ENCODE peak calls at places on chromosomes 3 and 15, in ten cellular contexts. One of them, this sample, is unnamed.
A peak's percentile ranks its signal among the peaks of the same experiment; 100 is the strongest.

GRCh38 chr3:13508496-13508895 is 28.4 kb downstream of the HDAC11 start:
- DNase-seq in GM12865: no peak
- DNase-seq in stomach: no peak
- DNase-seq in epithelial cell of esophagus: no peak
- DNase-seq in sigmoid colon: no peak
- DNase-seq in mesothelial cell of epicardium: no peak
- DNase-seq in breast epithelium: no peak
- DNase-seq in GM23338: no peak
- DNase-seq in PC-3: no peak
- DNase-seq in B cell: no peak
- DNase-seq in this sample: no peak

GRCh38 chr15:66043264-66043663 is 174.0 kb downstream of the RAB11A start:
- DNase-seq in GM12865: no peak
- DNase-seq in stomach: peak; percentile 81
- DNase-seq in epithelial cell of esophagus: no peak
- DNase-seq in sigmoid colon: no peak
- DNase-seq in mesothelial cell of epicardium: no peak
- DNase-seq in breast epithelium: no peak
- DNase-seq in GM23338: no peak
- DNase-seq in PC-3: no peak
- DNase-seq in B cell: no peak
- DNase-seq in this sample: no peak

GRCh38 chr3:193014961-193015360 is 97.3 kb upstream of the MB21D2 start:
- DNase-seq in GM12865: no peak
- DNase-seq in stomach: no peak
- DNase-seq in epithelial cell of esophagus: no peak
- DNase-seq in sigmoid colon: no peak
- DNase-seq in mesothelial cell of epicardium: no peak
- DNase-seq in breast epithelium: no peak
- DNase-seq in GM23338: no peak
- DNase-seq in PC-3: no peak
- DNase-seq in B cell: no peak
- DNase-seq in this sample: no peak

GRCh38 chr3:73094951-73095350 is 33.5 kb downstream of the EBLN2 start:
- DNase-seq in GM12865: no peak
- DNase-seq in stomach: no peak
- DNase-seq in epithelial cell of esophagus: no peak
- DNase-seq in sigmoid colon: no peak
- DNase-seq in mesothelial cell of epicardium: no peak
- DNase-seq in breast epithelium: no peak
- DNase-seq in GM23338: peak; percentile 59
- DNase-seq in PC-3: no peak
- DNase-seq in B cell: no peak
- DNase-seq in this sample: no peak

GRCh38 chr3:8554725-8555621 is 53.4 kb downstream of the LMCD1 start:
- DNase-seq in GM12865: no peak
- DNase-seq in stomach: no peak
- DNase-seq in epithelial cell of esophagus: no peak
- DNase-seq in sigmoid colon: no peak
- DNase-seq in mesothelial cell of epicardium: no peak
- DNase-seq in breast epithelium: no peak
- DNase-seq in GM23338: peak; percentile 38
- DNase-seq in PC-3: no peak
- DNase-seq in B cell: no peak
- DNase-seq in this sample: no peak

GRCh38 chr3:143170676-143171075 is 51.1 kb downstream of the CHST2 start:
- DNase-seq in GM12865: peak; percentile 29
- DNase-seq in stomach: no peak
- DNase-seq in epithelial cell of esophagus: peak; percentile 15
- DNase-seq in sigmoid colon: no peak
- DNase-seq in mesothelial cell of epicardium: no peak
- DNase-seq in breast epithelium: no peak
- DNase-seq in GM23338: no peak
- DNase-seq in PC-3: no peak
- DNase-seq in B cell: no peak
- DNase-seq in this sample: no peak

GRCh38 chr15:40743466-40743865 is 11.6 kb downstream of the RMDN3 start:
- DNase-seq in GM12865: no peak
- DNase-seq in stomach: no peak
- DNase-seq in epithelial cell of esophagus: no peak
- DNase-seq in sigmoid colon: peak; percentile 42
- DNase-seq in mesothelial cell of epicardium: no peak
- DNase-seq in breast epithelium: no peak
- DNase-seq in GM23338: no peak
- DNase-seq in PC-3: no peak
- DNase-seq in B cell: no peak
- DNase-seq in this sample: no peak

GRCh38 chr3:70409018-70409417 is 96.6 kb upstream of the MDFIC2 start:
- DNase-seq in GM12865: no peak
- DNase-seq in stomach: no peak
- DNase-seq in epithelial cell of esophagus: no peak
- DNase-seq in sigmoid colon: no peak
- DNase-seq in mesothelial cell of epicardium: no peak
- DNase-seq in breast epithelium: no peak
- DNase-seq in GM23338: no peak
- DNase-seq in PC-3: no peak
- DNase-seq in B cell: no peak
- DNase-seq in this sample: no peak

GRCh38 chr15:68567345-68567744 is 11.4 kb upstream of the CORO2B start:
- DNase-seq in GM12865: no peak
- DNase-seq in stomach: no peak
- DNase-seq in epithelial cell of esophagus: no peak
- DNase-seq in sigmoid colon: no peak
- DNase-seq in mesothelial cell of epicardium: no peak
- DNase-seq in breast epithelium: no peak
- DNase-seq in GM23338: no peak
- DNase-seq in PC-3: no peak
- DNase-seq in B cell: no peak
- DNase-seq in this sample: no peak

GRCh38 chr3:5194801-5195509 is 7.4 kb downstream of the EDEM1 start:
- DNase-seq in GM12865: peak; percentile 70
- DNase-seq in stomach: no peak
- DNase-seq in epithelial cell of esophagus: peak; percentile 94
- DNase-seq in sigmoid colon: peak; percentile 72
- DNase-seq in mesothelial cell of epicardium: no peak
- DNase-seq in breast epithelium: no peak
- DNase-seq in GM23338: no peak
- DNase-seq in PC-3: peak; percentile 95
- DNase-seq in B cell: peak; percentile 28
- DNase-seq in this sample: peak; percentile 40

GRCh38 chr15:36896949-36897348 is 203.4 kb downstream of the MEIS2 start:
- DNase-seq in GM12865: no peak
- DNase-seq in stomach: no peak
- DNase-seq in epithelial cell of esophagus: no peak
- DNase-seq in sigmoid colon: no peak
- DNase-seq in mesothelial cell of epicardium: no peak
- DNase-seq in breast epithelium: no peak
- DNase-seq in GM23338: no peak
- DNase-seq in PC-3: no peak
- DNase-seq in B cell: no peak
- DNase-seq in this sample: no peak

GRCh38 chr3:170357920-170358854 is 672 bp downstream of the SKIL start:
- DNase-seq in GM12865: peak; percentile 84
- DNase-seq in stomach: peak; percentile 80
- DNase-seq in epithelial cell of esophagus: peak; percentile 67
- DNase-seq in sigmoid colon: peak; percentile 92
- DNase-seq in mesothelial cell of epicardium: peak; percentile 56
- DNase-seq in breast epithelium: peak; percentile 77
- DNase-seq in GM23338: peak; percentile 80
- DNase-seq in PC-3: peak; percentile 51
- DNase-seq in B cell: peak; percentile 89
- DNase-seq in this sample: peak; percentile 61
- TF ChIP-seq CTCF in GM12865: peak; percentile 70
- TF ChIP-seq CTCF in stomach: no peak
- TF ChIP-seq CTCF in epithelial cell of esophagus: peak; percentile 54
- TF ChIP-seq CTCF in sigmoid colon: no peak
- TF ChIP-seq CTCF in mesothelial cell of epicardium: no peak
- TF ChIP-seq CTCF in breast epithelium: peak; percentile 33
- TF ChIP-seq CTCF in GM23338: peak; percentile 39
- TF ChIP-seq CTCF in PC-3: peak; percentile 60
- TF ChIP-seq CTCF in B cell: peak; percentile 57
- TF ChIP-seq CTCF in this sample: peak; percentile 36

GRCh38 chr15:89553632-89554031 is 21.6 kb upstream of the TICRR start:
- DNase-seq in GM12865: no peak
- DNase-seq in stomach: no peak
- DNase-seq in epithelial cell of esophagus: no peak
- DNase-seq in sigmoid colon: no peak
- DNase-seq in mesothelial cell of epicardium: no peak
- DNase-seq in breast epithelium: no peak
- DNase-seq in GM23338: no peak
- DNase-seq in PC-3: no peak
- DNase-seq in B cell: no peak
- DNase-seq in this sample: no peak

GRCh38 chr15:89559865-89560264 is 15.4 kb upstream of the TICRR start:
- DNase-seq in GM12865: no peak
- DNase-seq in stomach: no peak
- DNase-seq in epithelial cell of esophagus: no peak
- DNase-seq in sigmoid colon: no peak
- DNase-seq in mesothelial cell of epicardium: no peak
- DNase-seq in breast epithelium: no peak
- DNase-seq in GM23338: no peak
- DNase-seq in PC-3: no peak
- DNase-seq in B cell: no peak
- DNase-seq in this sample: no peak

GRCh38 chr15:89555768-89556167 is 19.5 kb upstream of the TICRR start:
- DNase-seq in GM12865: no peak
- DNase-seq in stomach: no peak
- DNase-seq in epithelial cell of esophagus: no peak
- DNase-seq in sigmoid colon: no peak
- DNase-seq in mesothelial cell of epicardium: no peak
- DNase-seq in breast epithelium: no peak
- DNase-seq in GM23338: no peak
- DNase-seq in PC-3: no peak
- DNase-seq in B cell: no peak
- DNase-seq in this sample: no peak

GRCh38 chr15:89554247-89554646 is 21.0 kb upstream of the TICRR start:
- DNase-seq in GM12865: no peak
- DNase-seq in stomach: no peak
- DNase-seq in epithelial cell of esophagus: no peak
- DNase-seq in sigmoid colon: no peak
- DNase-seq in mesothelial cell of epicardium: no peak
- DNase-seq in breast epithelium: no peak
- DNase-seq in GM23338: no peak
- DNase-seq in PC-3: no peak
- DNase-seq in B cell: no peak
- DNase-seq in this sample: no peak

DNA sequence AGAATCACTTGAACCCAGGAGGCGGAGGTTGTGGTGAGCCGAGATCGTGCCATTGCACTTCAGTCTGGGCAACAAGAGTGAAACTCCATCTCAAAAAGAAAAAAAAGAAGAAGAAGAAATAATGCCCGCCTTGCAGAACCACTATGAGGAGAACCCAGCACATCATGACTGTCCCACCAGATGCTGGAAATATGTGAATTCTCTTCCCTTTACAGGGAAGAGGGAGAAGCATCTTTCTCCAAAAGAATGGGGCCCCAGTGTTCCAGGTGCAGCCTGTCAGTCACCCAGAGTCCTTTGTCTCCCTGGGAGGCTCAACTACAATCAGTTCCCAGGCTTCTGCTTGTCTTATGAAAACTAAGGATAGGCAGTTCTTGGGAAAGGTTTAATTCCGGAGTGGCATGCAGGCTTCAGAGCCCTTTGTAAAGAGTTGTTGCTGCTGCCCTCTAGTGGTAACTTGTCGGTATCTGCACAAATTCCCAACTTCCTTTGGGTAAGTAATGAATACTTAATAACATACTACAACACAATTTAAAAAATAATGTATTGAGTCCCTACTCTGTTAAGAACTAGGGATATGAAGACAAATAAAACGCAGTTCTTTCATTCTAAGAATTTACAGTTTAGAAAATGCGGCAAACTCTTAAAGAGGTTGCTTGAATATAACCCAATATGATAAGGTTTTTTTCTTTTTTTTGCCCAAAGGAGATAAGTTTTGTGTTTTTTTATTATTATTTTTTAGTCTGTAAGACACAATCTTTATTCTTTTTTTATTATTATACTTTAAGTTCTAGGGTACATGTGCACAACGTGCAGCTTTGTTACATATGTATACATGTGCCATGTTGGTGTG is 18.6 kb upstream of the TICRR start:
- DNase-seq in GM12865: peak; percentile 73
- DNase-seq in stomach: no peak
- DNase-seq in epithelial cell of esophagus: peak; percentile 87
- DNase-seq in sigmoid colon: no peak
- DNase-seq in mesothelial cell of epicardium: no peak
- DNase-seq in breast epithelium: no peak
- DNase-seq in GM23338: peak; percentile 94
- DNase-seq in PC-3: peak; percentile 91
- DNase-seq in B cell: peak; percentile 66
- DNase-seq in this sample: peak; percentile 65
- TF ChIP-seq CTCF in GM12865: peak; percentile 75
- TF ChIP-seq CTCF in stomach: peak; percentile 15
- TF ChIP-seq CTCF in epithelial cell of esophagus: peak; percentile 79
- TF ChIP-seq CTCF in sigmoid colon: peak; percentile 78
- TF ChIP-seq CTCF in mesothelial cell of epicardium: peak; percentile 92
- TF ChIP-seq CTCF in breast epithelium: peak; percentile 44
- TF ChIP-seq CTCF in GM23338: peak; percentile 80
- TF ChIP-seq CTCF in PC-3: peak; percentile 87
- TF ChIP-seq CTCF in B cell: peak; percentile 90
- TF ChIP-seq CTCF in this sample: peak; percentile 71

DNA sequence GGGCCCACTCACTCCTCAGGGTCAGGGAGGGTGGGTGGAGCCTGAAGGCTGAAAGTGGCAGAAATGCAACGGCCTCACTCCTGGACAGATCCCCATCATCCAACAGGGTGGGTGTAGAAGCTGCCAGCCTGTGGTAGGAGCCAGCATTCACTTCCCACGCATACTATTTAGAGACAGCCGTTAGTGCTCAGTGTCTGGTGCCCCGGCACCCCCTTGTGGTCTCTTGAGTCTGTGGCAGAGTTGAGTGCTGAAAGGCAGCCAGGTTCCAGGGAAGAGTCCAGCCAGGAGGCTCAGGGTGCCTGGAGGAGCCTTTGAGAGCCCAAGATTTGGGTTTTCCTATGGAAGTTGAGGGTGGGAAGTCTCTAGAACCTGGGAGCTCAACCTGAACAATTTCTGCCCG is 2.1 kb upstream of the GNAT1 start:
- DNase-seq in GM12865: peak; percentile 58
- DNase-seq in stomach: peak; percentile 85
- DNase-seq in epithelial cell of esophagus: peak; percentile 78
- DNase-seq in sigmoid colon: peak; percentile 87
- DNase-seq in mesothelial cell of epicardium: no peak
- DNase-seq in breast epithelium: peak; percentile 79
- DNase-seq in GM23338: peak; percentile 92
- DNase-seq in PC-3: peak; percentile 88
- DNase-seq in B cell: peak; percentile 33
- DNase-seq in this sample: peak; percentile 73
- TF ChIP-seq CTCF in GM12865: peak; percentile 61
- TF ChIP-seq CTCF in stomach: peak; percentile 89
- TF ChIP-seq CTCF in epithelial cell of esophagus: peak; percentile 77
- TF ChIP-seq CTCF in sigmoid colon: peak; percentile 79
- TF ChIP-seq CTCF in mesothelial cell of epicardium: peak; percentile 68
- TF ChIP-seq CTCF in breast epithelium: peak; percentile 52
- TF ChIP-seq CTCF in GM23338: peak; percentile 81
- TF ChIP-seq CTCF in PC-3: peak; percentile 92
- TF ChIP-seq CTCF in B cell: peak; percentile 14
- TF ChIP-seq CTCF in this sample: peak; percentile 46

GRCh38 chr3:85304360-85304964 is 345.7 kb downstream of the CADM2 start:
- DNase-seq in GM12865: no peak
- DNase-seq in stomach: no peak
- DNase-seq in epithelial cell of esophagus: peak; percentile 20
- DNase-seq in sigmoid colon: no peak
- DNase-seq in mesothelial cell of epicardium: no peak
- DNase-seq in breast epithelium: no peak
- DNase-seq in GM23338: peak; percentile 21
- DNase-seq in PC-3: peak; percentile 70
- DNase-seq in B cell: no peak
- DNase-seq in this sample: no peak
- TF ChIP-seq CTCF in GM12865: no peak
- TF ChIP-seq CTCF in stomach: no peak
- TF ChIP-seq CTCF in epithelial cell of esophagus: peak; percentile 45
- TF ChIP-seq CTCF in sigmoid colon: peak; percentile 16
- TF ChIP-seq CTCF in mesothelial cell of epicardium: peak; percentile 64
- TF ChIP-seq CTCF in breast epithelium: no peak
- TF ChIP-seq CTCF in GM23338: peak; percentile 58
- TF ChIP-seq CTCF in PC-3: peak; percentile 77
- TF ChIP-seq CTCF in B cell: no peak
- TF ChIP-seq CTCF in this sample: no peak

This sample was measured in GM13976.